ENCODE peak calls at places on chromosome 19, in eight cellular contexts. T, I, X, B, Y, L, R and G are unnamed samples.

GRCh38 chr19:49682274-49682673 is 5.2 kb downstream of the PRMT1 start:
- DNase-seq in L (no peak), I (no peak), T (no peak), X (no peak), B (no peak), Y (no peak), R (peak; percentile 70), G (no peak)

GRCh38 chr19:33464010-33464732 is 57.4 kb downstream of the PEPD start:
- DNase-seq in Y (no peak), R (peak; percentile 36), B (no peak), X (peak; percentile 37), L (no peak), T (no peak), I (no peak), G (no peak)

GRCh38 chr19:44846455-44847143 is 502 bp downstream of the NECTIN2 start:
- DNase-seq in Y (peak; percentile 50), I (peak; percentile 47), B (no peak), R (peak; percentile 81), X (peak; percentile 52), T (no peak), L (no peak), G (peak; percentile 71)

GRCh38 chr19:6232567-6232966 is 47.2 kb downstream of the MLLT1 start:
- DNase-seq in T (no peak), X (no peak), B (no peak), Y (no peak), R (no peak), I (peak; percentile 90), L (no peak), G (no peak)

GRCh38 chr19:45154064-45154827 is 6.5 kb downstream of the NKPD1 start:
- DNase-seq in R (peak; percentile 88), L (no peak), Y (no peak), T (no peak), B (no peak), X (no peak), I (peak; percentile 94), G (peak; percentile 91)

GRCh38 chr19:58475714-58476497 is at the start of gene ZNF446:
- DNase-seq in T (peak; percentile 97), R (peak; percentile 99), Y (peak; percentile 98), X (peak; percentile 98), L (peak; percentile 97), I (peak; percentile 99), B (peak; percentile 97), G (peak; percentile 96)

GRCh38 chr19:4929186-4929585 is 19.9 kb downstream of the UHRF1 start:
- DNase-seq in B (no peak), L (no peak), T (no peak), Y (no peak), X (no peak), I (peak; percentile 54), R (peak; percentile 73), G (no peak)

GRCh38 chr19:10568444-10568825 is 344 bp downstream of the CDKN2D start:
- DNase-seq in L (no peak), I (no peak), R (no peak), Y (peak; percentile 51), X (peak; percentile 73), T (peak; percentile 50), B (no peak), G (no peak)

GRCh38 chr19:54207908-54208783 is 7.5 kb downstream of the RPS9 start:
- DNase-seq in R (peak; percentile 95), I (peak; percentile 100), X (peak; percentile 88), L (no peak), T (peak; percentile 71), B (peak; percentile 52), Y (peak; percentile 62), G (no peak)

GRCh38 chr19:4539697-4540581 is at the start of gene LRG1:
- DNase-seq in X (peak; percentile 88), L (no peak), T (peak; percentile 90), R (peak; percentile 71), B (no peak), Y (peak; percentile 50), I (peak; percentile 80), G (no peak)

GRCh38 chr19:51125421-51126075 is 842 bp downstream of the SIGLEC9 start:
- DNase-seq in R (no peak), X (no peak), L (no peak), T (no peak), I (no peak), B (no peak), Y (no peak), G (no peak)

GRCh38 chr19:35315883-35316282 is 13.1 kb upstream of the CD22 start:
- DNase-seq in I (no peak), L (no peak), T (no peak), X (no peak), R (no peak), Y (no peak), B (no peak), G (no peak)

GRCh38 chr19:44113784-44114390 is 688 bp downstream of the ZNF225 start:
- DNase-seq in R (no peak), T (no peak), I (no peak), X (no peak), Y (no peak), L (no peak), B (no peak), G (peak; percentile 19)

GRCh38 chr19:48656840-48657474 is 11.0 kb upstream of the CA11 start:
- DNase-seq in T (no peak), R (no peak), B (no peak), L (no peak), X (no peak), Y (no peak), I (peak; percentile 76), G (peak; percentile 85)

GRCh38 chr19:5107432-5108122 is 138.7 kb downstream of the KDM4B start:
- DNase-seq in R (no peak), B (peak; percentile 51), Y (no peak), L (no peak), T (no peak), X (no peak), I (no peak), G (no peak)

GRCh38 chr19:50003254-50003788 is 21.9 kb downstream of the VRK3 start:
- DNase-seq in T (no peak), B (no peak), I (no peak), R (no peak), X (no peak), Y (no peak), L (no peak), G (no peak)

GRCh38 chr19:48443262-48443661 is 2.5 kb upstream of the GRWD1 start:
- DNase-seq in Y (no peak), R (no peak), B (no peak), L (no peak), X (peak; percentile 58), T (peak; percentile 43), I (no peak), G (no peak)

GRCh38 chr19:46975011-46975917 is 44.4 kb upstream of the NPAS1 start:
- DNase-seq in T (no peak), L (no peak), Y (no peak), X (no peak), I (peak; percentile 55), B (no peak), R (no peak), G (no peak)

GRCh38 chr19:35114656-35115537 is 726 bp upstream of the FXYD3 start:
- DNase-seq in B (peak; percentile 72), R (peak; percentile 66), X (peak; percentile 80), T (peak; percentile 80), I (peak; percentile 71), L (no peak), Y (peak; percentile 72), G (peak; percentile 43)

GRCh38 chr19:45291834-45292233 is 30.8 kb downstream of the CKM start:
- DNase-seq in L (no peak), I (no peak), T (no peak), X (no peak), B (no peak), R (no peak), Y (no peak), G (no peak)

GRCh38 chr19:41278478-41278877 is 14.3 kb downstream of the HNRNPUL1 start:
- DNase-seq in Y (no peak), I (no peak), B (no peak), T (no peak), L (no peak), R (no peak), X (no peak), G (no peak)
- H3K36me3 ChIP-seq in Y (peaks cover 34% of the 10 kb centered on the region), I (peaks cover 84% of the 10 kb centered on the region), B (peaks cover 98% of the 10 kb centered on the region), T (peaks cover 99% of the 10 kb centered on the region), L (peaks cover 85% of the 10 kb centered on the region), R (no peaks in the 10 kb centered on the region), X (peaks cover 100% of the 10 kb centered on the region), G (peaks cover 98% of the 10 kb centered on the region)

DNA sequence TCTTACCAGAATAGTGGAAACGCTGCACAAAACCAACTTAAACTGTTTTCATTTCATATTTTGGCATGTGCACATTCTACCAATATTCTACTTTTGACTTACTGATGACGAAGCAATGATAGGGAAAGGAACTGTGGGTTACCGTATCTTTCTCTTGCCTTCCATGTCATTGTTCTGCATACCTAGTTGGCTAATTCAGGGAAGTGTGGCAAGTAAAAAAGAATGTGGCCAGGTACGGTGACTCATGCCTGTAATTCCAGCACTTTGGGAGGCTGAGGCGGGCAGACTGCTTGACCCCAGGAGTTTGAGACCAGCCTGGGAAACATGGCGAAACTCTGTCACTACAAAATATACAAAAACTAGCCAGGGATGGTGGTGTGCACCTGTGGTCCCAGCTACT is 108.2 kb downstream of the SIPA1L3 start:
- DNase-seq in X (no peak), R (no peak), T (no peak), Y (no peak), L (no peak), I (no peak), B (no peak), G (no peak)
- H3K4me3 ChIP-seq in X (no peak overlapping the region), R (no peak overlapping the region), T (no peak overlapping the region), Y (no peak overlapping the region), L (no peak overlapping the region), I (no peak overlapping the region), B (no peak overlapping the region), G (no peak overlapping the region)

DNA sequence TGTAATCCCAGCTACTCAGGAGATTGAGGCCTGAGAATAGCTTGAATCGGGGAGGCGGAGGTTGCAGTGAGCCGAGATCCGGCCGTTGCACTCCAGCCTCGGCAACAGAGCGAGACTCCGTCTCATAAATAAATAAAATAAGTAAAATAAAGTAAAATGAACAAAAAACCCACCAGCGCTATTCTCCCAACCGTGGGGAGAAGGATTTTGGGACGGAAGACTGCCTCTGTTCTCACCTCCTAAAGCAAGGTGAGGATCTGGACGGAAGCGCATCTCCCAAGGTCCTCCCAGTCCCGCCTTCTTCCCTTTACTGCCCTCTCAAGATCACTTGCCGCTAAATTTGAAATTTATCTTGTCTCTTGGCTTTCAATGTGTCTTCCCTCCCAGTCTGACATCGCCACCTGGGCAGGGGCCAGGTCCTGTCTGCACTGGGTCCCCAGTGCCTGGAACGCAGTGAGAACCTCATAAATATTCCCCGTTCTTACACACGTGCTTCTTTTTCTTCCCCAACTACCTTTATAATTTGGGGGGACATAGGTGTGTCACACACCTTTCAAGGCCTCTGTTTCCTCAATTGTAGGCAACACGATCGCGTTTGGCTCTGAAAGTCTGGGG is 1.2 kb upstream of the DNAJB1 start:
- DNase-seq in X (no peak), R (peak; percentile 55), Y (no peak), L (no peak), B (no peak), T (no peak), I (no peak), G (no peak)
- H3K4me1 ChIP-seq in X (peaks cover 41% of the 10 kb centered on the region), R (peaks cover 39% of the 10 kb centered on the region), Y (peaks cover 7% of the 10 kb centered on the region), L (peaks cover 29% of the 10 kb centered on the region), B (peaks cover 46% of the 10 kb centered on the region), T (peaks cover 48% of the 10 kb centered on the region), I (peaks cover 10% of the 10 kb centered on the region), G (peaks cover 49% of the 10 kb centered on the region)

DNA sequence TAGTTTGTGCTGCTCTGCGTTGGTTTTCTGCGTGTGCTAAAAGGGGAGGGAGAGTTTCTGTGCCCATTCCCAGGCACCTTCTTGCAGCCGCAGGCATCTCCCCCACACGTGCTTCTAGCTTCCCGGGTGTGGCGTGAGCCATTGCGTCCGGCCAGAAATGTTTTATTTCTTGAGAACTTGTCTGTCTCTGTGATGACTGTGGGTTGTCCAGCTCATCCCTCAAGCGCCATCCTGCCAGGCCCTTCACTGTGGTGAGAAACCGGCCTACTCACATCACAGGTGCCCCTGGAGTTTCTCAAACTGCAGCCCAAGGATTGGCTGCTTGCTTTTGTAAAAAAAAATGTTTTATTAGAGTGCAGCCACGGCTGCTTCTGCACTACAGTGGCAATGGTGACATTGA is 24.2 kb downstream of the EPN1 start:
- DNase-seq in T (peak; percentile 22), I (no peak), Y (no peak), B (no peak), R (peak; percentile 45), X (peak; percentile 16), L (no peak), G (no peak)
- H3K36me3 ChIP-seq in T (peaks cover 75% of the 10 kb centered on the region), I (peaks cover 4% of the 10 kb centered on the region), Y (no peaks in the 10 kb centered on the region), B (peaks cover 57% of the 10 kb centered on the region), R (no peaks in the 10 kb centered on the region), X (peaks cover 58% of the 10 kb centered on the region), L (peaks cover 27% of the 10 kb centered on the region), G (peaks cover 26% of the 10 kb centered on the region)